ENCODE peak calls at places on chromosomes 1 and 21, in four cellular contexts. V, U, C and K are unnamed samples.

GRCh38 chr1:53536606-53537005 is 77.4 kb downstream of the DMRTB1 start:
- DNase-seq in U (no peak), C (no peak), V (no peak), K (no peak)

GRCh38 chr1:16386454-16387113 is 19.5 kb downstream of the SZRD1 start:
- DNase-seq in C (no peak), V (peak), U (peak), K (no peak)

GRCh38 chr1:34901919-34902318 is 27.5 kb downstream of the DLGAP3 start:
- DNase-seq in C (no peak), U (no peak), V (no peak), K (no peak)

GRCh38 chr1:209937996-209938959 is at the start of gene SYT14:
- DNase-seq in V (peak), C (no peak), U (no peak), K (peak)

GRCh38 chr1:165069829-165070228 is 286.7 kb downstream of the LMX1A start:
- DNase-seq in U (no peak), C (no peak), V (no peak), K (no peak)

GRCh38 chr1:48777219-48777895 is 666 bp upstream of the BEND5 start:
- DNase-seq in V (peak), C (no peak), U (no peak), K (no peak)

GRCh38 chr1:26789612-26789865 is 1.8 kb downstream of the PIGV start:
- DNase-seq in U (no peak), C (no peak), V (no peak), K (no peak)

GRCh38 chr1:46166521-46167462 is 8.1 kb upstream of the TSPAN1 start:
- DNase-seq in V (peak), U (no peak), C (no peak), K (peak)

DNA sequence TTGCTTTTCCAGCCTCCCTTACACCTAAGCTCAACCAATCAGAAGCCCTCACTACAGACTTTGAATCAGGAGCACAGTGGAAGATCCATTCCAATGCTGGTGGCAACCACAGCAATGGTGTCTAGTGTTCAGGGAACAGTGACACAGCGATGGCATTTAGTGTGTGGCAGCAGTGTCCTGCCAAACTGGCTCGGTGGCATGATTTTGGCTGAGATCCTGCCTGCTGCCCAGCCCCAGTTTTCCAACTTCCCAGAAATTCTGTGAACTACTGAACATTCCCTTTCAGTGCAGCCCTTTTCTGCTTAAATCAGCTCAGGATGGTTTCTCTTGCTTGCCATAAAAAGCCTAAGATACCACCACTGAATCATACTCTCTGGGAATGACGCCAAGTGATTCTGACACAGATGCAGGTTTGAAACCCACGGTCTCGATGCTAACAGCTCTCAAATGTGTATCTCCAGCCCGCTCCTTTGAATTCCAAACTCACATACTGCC is 8.8 kb downstream of the ASAP3 start:
- DNase-seq in U (no peak), V (no peak), C (no peak), K (no peak)
- TF ChIP-seq TCF12 in U (no peak), V (peak), C (no peak), K (no peak)

DNA sequence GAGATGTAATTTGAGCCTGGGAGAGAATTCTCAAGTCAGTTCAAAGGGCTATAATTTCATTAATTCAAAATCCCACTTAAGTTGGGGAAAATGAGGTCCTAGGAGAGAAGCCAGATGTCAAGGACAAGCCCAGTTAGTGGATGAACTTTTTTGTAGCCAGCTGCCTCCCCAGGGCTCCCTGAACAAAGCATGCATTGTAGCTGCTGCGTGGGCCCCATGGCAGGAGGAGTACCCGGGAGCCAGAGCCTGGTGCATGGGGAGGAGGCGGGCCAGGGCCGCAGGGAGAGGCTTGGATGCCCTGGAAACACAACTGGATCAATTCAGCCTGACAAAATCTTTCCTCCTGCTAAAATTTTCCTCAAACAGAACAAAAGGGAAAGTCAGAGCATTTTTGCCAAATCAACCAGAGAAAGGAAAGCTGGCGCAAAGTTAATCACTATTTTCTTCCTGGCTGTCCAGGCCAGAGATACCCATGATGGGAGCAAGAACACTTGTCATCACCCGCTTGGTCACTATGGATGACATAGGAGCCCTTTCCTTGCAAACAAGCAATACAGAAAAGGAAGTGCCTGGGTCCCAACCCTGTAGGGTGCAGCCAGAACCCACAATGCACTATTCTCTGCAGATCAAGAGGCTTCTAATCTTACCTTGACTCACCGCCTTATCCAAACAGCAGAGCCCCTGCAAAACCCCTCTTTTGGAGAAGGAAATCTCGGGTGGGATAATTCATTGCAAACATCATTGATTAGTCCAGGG is 248.1 kb upstream of the RAB4A start:
- DNase-seq in V (no peak), U (peak), C (no peak), K (no peak)
- TF ChIP-seq TCF12 in V (no peak), U (no peak), C (no peak), K (no peak)

GRCh38 chr21:41349607-41350390 is 12.0 kb upstream of the MX2 start:
- DNase-seq in V (no peak), U (no peak), C (no peak), K (no peak)

GRCh38 chr21:41344146-41344545 is 17.7 kb upstream of the MX2 start:
- DNase-seq in C (no peak), U (no peak), V (no peak), K (no peak)

GRCh38 chr21:41348434-41348833 is 13.4 kb upstream of the MX2 start:
- DNase-seq in U (no peak), C (no peak), V (no peak), K (no peak)

GRCh38 chr21:41346758-41347157 is 15.1 kb upstream of the MX2 start:
- DNase-seq in U (no peak), V (no peak), C (no peak), K (no peak)

DNA sequence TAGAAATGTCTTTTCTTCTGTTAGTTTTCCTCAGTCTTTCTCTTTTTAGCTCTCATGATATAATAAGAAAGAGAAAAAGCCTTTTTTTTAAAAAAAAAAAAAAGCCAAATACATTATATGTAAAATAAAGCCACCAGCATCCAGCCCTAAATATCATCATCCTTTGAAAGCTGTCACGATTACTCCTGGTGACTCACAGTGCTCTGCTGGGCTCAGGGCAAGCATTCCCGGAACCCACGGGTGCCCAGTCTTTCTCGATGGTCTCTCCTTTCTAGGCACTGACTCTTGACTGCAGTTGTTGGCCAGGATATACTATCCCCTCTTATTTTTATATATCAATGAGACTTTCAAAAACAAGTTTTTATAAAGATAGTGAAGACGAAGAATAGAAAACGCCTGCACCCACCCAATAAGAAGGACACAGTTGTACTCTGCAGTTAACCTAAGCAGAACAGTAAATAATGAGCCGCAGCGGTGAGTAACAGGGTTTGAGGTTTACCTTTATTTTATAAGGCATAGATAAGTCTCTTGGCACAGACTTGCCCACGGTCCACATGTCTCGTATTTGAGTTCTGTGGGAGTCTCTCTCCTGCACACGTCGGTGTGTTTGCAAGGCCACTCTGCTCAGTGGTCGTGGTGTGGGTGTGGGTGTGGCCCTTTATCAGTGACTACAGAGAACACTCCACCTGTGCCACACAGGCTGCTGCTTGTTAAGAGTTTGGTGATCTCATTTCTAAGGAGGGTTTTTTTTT is 15.7 kb upstream of the MX2 start:
- DNase-seq in C (no peak), U (no peak), V (no peak), K (no peak)
- TF ChIP-seq TCF12 in C (no peak), U (no peak), V (no peak), K (no peak)

DNA sequence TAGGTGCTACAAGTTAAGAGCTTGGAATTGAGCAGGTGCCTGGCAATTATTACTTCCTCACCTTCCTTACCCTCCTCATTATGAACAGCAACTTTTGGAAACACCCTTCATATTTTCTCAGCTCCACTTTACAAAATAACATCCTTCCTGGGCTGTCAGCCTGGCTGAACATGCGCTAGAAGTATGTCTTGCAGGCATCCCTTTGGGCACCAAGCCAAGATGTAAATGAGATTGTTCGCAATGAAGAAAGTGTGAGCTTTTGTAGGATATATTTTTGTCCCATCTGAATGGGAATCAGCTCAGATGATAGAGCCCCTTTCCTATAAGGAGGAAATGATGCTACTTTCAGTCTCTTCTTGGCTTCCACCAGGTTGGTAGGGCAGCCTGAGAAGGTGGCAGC is 245.9 kb downstream of the KAZN start:
- DNase-seq in V (no peak), C (no peak), U (no peak), K (no peak)
- TF ChIP-seq TCF12 in V (no peak), C (no peak), U (no peak), K (no peak)

DNA sequence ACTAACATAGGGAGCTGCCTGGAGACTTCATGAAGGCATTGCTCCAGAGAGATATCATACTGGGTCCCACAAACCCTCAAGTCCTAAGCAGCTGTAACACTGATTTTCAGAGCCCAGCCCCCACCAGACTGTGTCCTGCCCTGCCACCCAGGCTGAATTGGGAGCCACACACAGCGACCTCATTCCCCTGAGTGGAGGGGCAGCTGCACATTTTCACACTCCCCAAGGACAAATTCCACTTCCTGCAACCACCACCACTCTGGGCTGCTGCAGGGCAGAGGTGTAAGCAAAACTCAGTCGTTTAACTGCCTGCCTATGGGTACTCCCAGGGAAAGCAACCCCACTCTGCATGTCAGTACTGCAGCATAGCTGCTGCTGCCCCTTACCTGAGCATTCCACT is 19.8 kb downstream of the DTL start:
- DNase-seq in C (no peak), V (no peak), U (no peak), K (no peak)
- TF ChIP-seq TCF12 in C (no peak), V (no peak), U (no peak), K (no peak)

GRCh38 chr1:159009704-159010361 is at the start of gene IFI16:
- DNase-seq in V (no peak), U (no peak), C (peak), K (no peak)
- TF ChIP-seq TCF12 in V (peak), U (no peak), C (no peak), K (no peak)

GRCh38 chr1:203065191-203065590 is 20.6 kb downstream of the MYOG start:
- DNase-seq in U (no peak), C (no peak), V (no peak), K (no peak)
- TF ChIP-seq TCF12 in U (no peak), C (no peak), V (no peak), K (no peak)

DNA sequence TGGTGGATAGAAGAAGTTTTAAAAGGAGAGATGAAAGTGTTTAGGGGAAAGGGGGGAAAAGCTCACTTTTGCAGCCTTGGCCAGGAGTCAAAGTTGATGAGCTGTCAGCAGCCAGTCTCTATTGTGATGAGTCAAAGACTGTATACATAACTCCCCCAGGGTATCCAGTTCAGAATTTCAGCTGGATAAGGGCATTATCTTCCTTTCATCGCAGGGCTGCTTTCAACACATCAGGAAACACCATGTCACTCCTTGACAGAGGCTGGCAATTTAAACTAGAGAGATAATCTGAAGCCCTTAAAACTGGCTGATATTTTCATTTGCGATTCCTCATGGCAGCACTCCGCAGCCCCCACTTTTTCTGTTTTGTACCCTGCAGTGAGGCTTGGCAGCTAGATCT is 328.5 kb downstream of the TBX15 start:
- DNase-seq in U (no peak), V (no peak), C (no peak), K (no peak)
- TF ChIP-seq TCF12 in U (no peak), V (peak), C (no peak), K (no peak)